ENCODE peak calls at places on chromosomes 1 and 21, in ten cellular contexts. R, U, Z, I, E, Q, S, F, D and C are unnamed samples.

GRCh38 chr1:110337704-110338199 is 1.4 kb upstream of the RBM15 start:
- DNase-seq in R (no peak), S (peak), Q (peak), Z (no peak), D (peak), F (peak), I (peak), E (no peak), U (peak), C (peak)

GRCh38 chr1:65469889-65470340 is 49.4 kb downstream of the LEPR start:
- DNase-seq in E (no peak), F (no peak), S (no peak), U (no peak), Z (no peak), Q (no peak), I (no peak), R (peak), D (no peak), C (no peak)

GRCh38 chr1:77412069-77412793 is 130.4 kb downstream of the AK5 start:
- DNase-seq in Q (no peak), E (no peak), S (no peak), Z (no peak), R (peak), I (peak), D (no peak), U (peak), F (no peak), C (no peak)

GRCh38 chr1:1206376-1207253 is at the start of gene TNFRSF18:
- DNase-seq in Z (no peak), F (peak), D (no peak), R (peak), I (no peak), S (peak), E (no peak), U (peak), Q (peak), C (peak)

GRCh38 chr21:31693222-31693621 is 33.7 kb downstream of the SOD1 start:
- DNase-seq in I (no peak), R (no peak), Q (no peak), D (no peak), U (no peak), S (no peak), Z (no peak), E (no peak), F (no peak), C (no peak)

GRCh38 chr1:43285269-43285986 is at the start of gene C1orf210:
- DNase-seq in U (peak), F (no peak), Q (no peak), I (no peak), S (peak), Z (no peak), R (no peak), D (peak), E (no peak), C (no peak)

GRCh38 chr1:34779005-34779404 is 2.0 kb upstream of the GJB3 start:
- DNase-seq in I (no peak), D (no peak), U (no peak), F (no peak), Q (no peak), R (no peak), Z (no peak), E (no peak), S (no peak), C (no peak)

GRCh38 chr1:31694069-31694909 is 9.5 kb downstream of the COL16A1 start:
- DNase-seq in Q (no peak), E (no peak), F (no peak), D (no peak), I (no peak), U (no peak), S (no peak), Z (no peak), R (no peak), C (no peak)

GRCh38 chr1:184260382-184260781 is 126.4 kb upstream of the C1orf21 start:
- DNase-seq in Q (no peak), U (no peak), S (no peak), I (no peak), F (no peak), D (no peak), Z (no peak), E (peak), R (peak), C (no peak)

GRCh38 chr1:89483010-89483756 is 41.4 kb upstream of the LRRC8B start:
- DNase-seq in Q (peak), E (peak), F (peak), I (peak), Z (peak), S (peak), U (peak), R (peak), D (peak), C (peak)

GRCh38 chr1:204041803-204042505 is 31.0 kb upstream of the SOX13 start:
- DNase-seq in R (no peak), Q (no peak), U (no peak), Z (peak), S (no peak), D (no peak), F (no peak), E (no peak), I (no peak), C (no peak)

GRCh38 chr1:71861022-71861421 is 421.3 kb downstream of the NEGR1 start:
- DNase-seq in E (no peak), S (no peak), D (no peak), F (no peak), Z (peak), Q (no peak), I (no peak), U (no peak), R (peak), C (no peak)

GRCh38 chr1:198102454-198102791 is 54.4 kb upstream of the NEK7 start:
- DNase-seq in Z (no peak), R (no peak), U (no peak), I (no peak), S (peak), D (no peak), F (no peak), Q (no peak), E (no peak), C (no peak)

GRCh38 chr1:38539931-38540330 is 319.6 kb downstream of the RRAGC start:
- DNase-seq in I (no peak), S (no peak), Q (no peak), E (no peak), Z (no peak), D (no peak), F (no peak), R (no peak), U (no peak), C (no peak)

GRCh38 chr1:174407705-174408104 is 40.1 kb upstream of the GPR52 start:
- DNase-seq in U (no peak), Q (no peak), Z (no peak), R (no peak), I (no peak), S (no peak), F (no peak), E (no peak), D (no peak), C (no peak)

GRCh38 chr1:206570529-206570928 is 41.7 kb downstream of the EIF2D start:
- DNase-seq in E (no peak), I (no peak), Z (peak), U (no peak), F (no peak), S (no peak), Q (no peak), D (no peak), R (no peak), C (no peak)

GRCh38 chr21:45309069-45309521 is 21.4 kb upstream of the POFUT2 start:
- DNase-seq in Q (no peak), U (peak), E (no peak), S (peak), I (peak), R (peak), F (peak), D (peak), Z (no peak), C (no peak)

GRCh38 chr21:44448651-44449131 is 6.6 kb upstream of the LRRC3 start:
- DNase-seq in E (no peak), S (no peak), Z (no peak), U (no peak), I (no peak), F (peak), D (peak), R (no peak), Q (no peak), C (no peak)

GRCh38 chr1:226519135-226519534 is 29.4 kb upstream of the STUM start:
- DNase-seq in I (no peak), U (no peak), F (no peak), E (no peak), D (no peak), R (no peak), Q (no peak), S (no peak), Z (no peak), C (no peak)

GRCh38 chr1:94106716-94107115 is 14.2 kb downstream of the ABCA4 start:
- DNase-seq in F (no peak), S (no peak), Q (no peak), D (no peak), Z (no peak), E (no peak), U (peak), R (peak), I (no peak), C (no peak)

GRCh38 chr21:39232926-39233325 is 49.7 kb upstream of the PSMG1 start:
- DNase-seq in Q (no peak), I (no peak), R (peak), E (no peak), U (no peak), Z (no peak), D (no peak), F (no peak), S (no peak), C (no peak)

GRCh38 chr1:209421186-209421585 is 162.3 kb upstream of the CAMK1G start:
- DNase-seq in Q (no peak), E (no peak), D (no peak), S (no peak), I (no peak), Z (no peak), F (no peak), U (no peak), R (no peak), C (no peak)

GRCh38 chr1:5683446-5683845 is 308.8 kb downstream of the NPHP4 start:
- DNase-seq in F (no peak), Z (no peak), I (no peak), R (no peak), D (no peak), S (no peak), U (no peak), Q (no peak), E (no peak), C (no peak)

GRCh38 chr1:15153184-15153841 is at the start of gene TMEM51:
- DNase-seq in I (peak), E (no peak), Z (no peak), Q (no peak), S (no peak), F (peak), D (peak), R (peak), U (peak), C (peak)

GRCh38 chr1:69921501-69921900 is 283.9 kb downstream of the LRRC40 start:
- DNase-seq in E (no peak), Z (no peak), S (no peak), R (no peak), I (no peak), Q (no peak), U (no peak), F (no peak), D (no peak), C (no peak)

GRCh38 chr1:178548108-178548507 is 35.2 kb downstream of the TEX35 start:
- DNase-seq in F (no peak), Z (no peak), S (no peak), D (no peak), U (no peak), I (no peak), Q (no peak), E (no peak), R (no peak), C (no peak)

GRCh38 chr1:221829327-221830011 is 87.6 kb upstream of the DUSP10 start:
- DNase-seq in I (peak), Q (no peak), F (no peak), E (peak), Z (peak), S (peak), U (no peak), R (peak), D (no peak), C (no peak)

GRCh38 chr1:180935326-180936109 is 22.8 kb downstream of the KIAA1614 start:
- DNase-seq in Z (no peak), D (no peak), R (no peak), E (no peak), F (no peak), S (no peak), I (no peak), Q (peak), U (no peak), C (peak)

GRCh38 chr21:39537571-39537970 is 75.2 kb upstream of the B3GALT5 start:
- DNase-seq in D (no peak), R (no peak), F (no peak), S (no peak), E (no peak), I (no peak), Q (no peak), Z (no peak), U (no peak), C (no peak)

GRCh38 chr21:17793675-17794123 is 25.5 kb downstream of the C21orf91 start:
- DNase-seq in D (no peak), F (peak), S (no peak), Q (no peak), R (peak), U (no peak), I (no peak), Z (no peak), E (peak), C (no peak)

GRCh38 chr1:198656500-198656932 is 17.7 kb downstream of the PTPRC start:
- DNase-seq in S (peak), E (no peak), D (peak), Z (no peak), R (no peak), Q (no peak), I (no peak), F (peak), U (peak), C (no peak)

GRCh38 chr1:227789042-227789880 is 26.2 kb upstream of the PRSS38 start:
- DNase-seq in U (no peak), R (peak), E (no peak), F (peak), I (no peak), D (no peak), Q (no peak), S (no peak), Z (no peak), C (peak)

GRCh38 chr1:190439447-190439846 is 38.2 kb downstream of the BRINP3 start:
- DNase-seq in S (no peak), I (no peak), Q (no peak), U (no peak), E (no peak), Z (no peak), R (no peak), F (peak), D (no peak), C (no peak)

DNA sequence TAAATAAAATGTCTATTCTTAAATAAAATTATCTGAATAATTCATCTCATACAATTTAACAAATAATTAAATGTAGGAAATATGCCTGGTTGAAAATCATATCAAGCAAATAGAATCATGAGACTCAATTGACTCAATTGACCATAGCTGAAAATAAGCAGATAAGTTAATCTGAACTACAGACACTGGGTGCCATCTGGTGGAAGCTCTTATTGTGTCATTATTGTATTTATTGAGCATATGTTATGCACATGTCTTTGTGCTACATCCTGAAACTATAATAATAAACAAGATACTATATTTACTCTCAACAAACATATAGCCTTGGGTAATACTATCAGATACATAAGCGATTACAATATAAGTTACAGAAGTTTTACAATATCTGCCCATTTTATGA is 41.0 kb downstream of the BRINP3 start:
- DNase-seq in Q (no peak), U (no peak), R (peak), I (peak), Z (peak), F (peak), E (peak), D (no peak), S (peak), C (peak)
- TF ChIP-seq CTCF in Q (no peak), U (peak), R (peak), I (peak), Z (peak), F (peak), E (peak), D (no peak), S (no peak), C (peak)

DNA sequence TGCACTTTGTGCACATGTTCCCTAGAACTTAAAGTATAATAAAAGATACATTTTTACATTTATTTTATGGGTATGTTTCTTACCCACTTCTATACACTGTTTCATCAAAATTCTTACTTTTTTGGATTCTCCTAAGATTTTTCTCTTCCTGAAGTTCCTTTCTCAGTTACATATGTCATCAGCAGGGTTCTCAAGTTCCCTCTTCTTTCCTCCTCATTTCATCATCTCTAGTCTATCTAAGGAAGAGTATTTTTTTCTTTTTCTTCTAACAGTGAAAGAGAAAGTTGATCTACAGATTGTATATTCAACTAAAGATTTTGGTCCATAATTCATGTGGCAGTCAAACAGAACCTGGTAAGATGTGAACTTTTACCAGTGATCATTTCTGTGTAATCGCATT is 41.2 kb upstream of the CYYR1 start:
- DNase-seq in S (no peak), I (no peak), Q (no peak), D (no peak), R (no peak), U (no peak), Z (no peak), E (no peak), F (no peak), C (no peak)
- TF ChIP-seq CTCF in S (no peak), I (no peak), Q (no peak), D (no peak), R (no peak), U (no peak), Z (no peak), E (no peak), F (no peak), C (no peak)

DNA sequence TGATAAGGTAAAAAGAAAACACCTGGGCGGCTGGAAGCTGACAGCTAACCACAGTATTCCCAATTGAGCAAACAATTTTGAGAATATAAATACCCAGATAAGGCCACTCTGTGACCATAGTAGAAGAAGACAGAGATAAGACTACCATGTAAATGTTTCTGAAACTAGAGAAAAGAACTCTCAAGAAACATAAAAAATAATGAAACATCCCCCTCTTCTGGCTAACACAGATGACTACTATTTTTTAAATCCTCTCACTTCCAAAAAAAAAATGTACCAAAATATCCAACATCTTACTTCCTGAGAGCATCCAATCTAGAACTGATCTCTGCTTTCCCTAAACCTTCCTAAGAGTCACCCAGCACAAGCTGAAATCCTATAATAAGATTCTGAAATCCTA is 125.9 kb downstream of the HFM1 start:
- DNase-seq in Q (no peak), I (peak), F (no peak), R (peak), S (no peak), U (no peak), Z (no peak), D (no peak), E (no peak), C (peak)
- TF ChIP-seq CTCF in Q (no peak), I (peak), F (peak), R (peak), S (no peak), U (peak), Z (peak), D (no peak), E (peak), C (no peak)

DNA sequence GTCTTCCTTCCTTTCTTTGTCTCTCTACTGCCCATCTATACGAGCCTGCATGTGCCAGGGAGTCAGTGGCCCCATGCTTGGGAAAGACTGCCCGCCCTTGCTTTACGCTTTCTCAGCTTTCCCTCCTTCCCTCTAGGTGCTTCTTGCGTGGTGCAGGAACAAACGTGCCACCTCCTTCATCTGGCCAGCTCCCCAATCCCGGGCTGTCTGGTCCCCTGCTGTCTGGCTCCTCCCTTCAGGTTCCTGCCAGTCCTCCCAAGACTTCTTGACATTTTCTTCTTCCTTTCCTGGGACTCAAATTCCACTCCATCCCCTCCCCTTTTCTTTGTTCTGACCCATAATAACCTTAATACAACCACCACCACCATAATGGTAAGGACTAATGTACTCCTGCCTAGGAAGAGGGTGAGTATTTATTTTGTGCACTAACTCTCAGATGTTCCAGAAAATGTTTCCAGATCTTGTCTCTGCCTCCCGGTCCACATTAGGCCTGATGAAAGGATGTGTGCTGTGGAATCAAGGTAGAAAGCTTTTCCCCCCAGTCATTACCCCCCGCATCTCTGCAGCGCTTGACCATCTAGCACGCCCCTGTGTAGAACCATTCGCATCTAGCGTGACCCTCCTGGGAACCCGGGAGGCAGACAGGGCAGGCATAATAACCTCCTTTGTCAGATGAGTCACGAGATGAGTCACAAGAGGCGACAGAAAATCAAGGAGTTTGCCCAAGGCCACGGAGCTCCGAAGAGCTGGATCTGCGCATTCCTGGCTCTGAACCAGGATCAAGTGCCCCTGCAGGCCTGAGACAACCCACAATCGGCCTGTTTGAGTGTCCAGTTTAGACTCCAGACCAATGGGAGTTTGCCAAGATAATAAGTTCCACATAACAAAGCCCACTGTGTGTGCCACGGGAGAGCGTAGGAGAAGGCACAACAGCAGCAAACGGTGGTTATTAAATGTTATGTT is 60.1 kb upstream of the NEK2 start:
- DNase-seq in U (peak), D (peak), Q (no peak), I (peak), R (peak), E (peak), S (no peak), F (peak), Z (peak), C (no peak)
- TF ChIP-seq CTCF in U (no peak), D (no peak), Q (no peak), I (no peak), R (no peak), E (no peak), S (no peak), F (no peak), Z (no peak), C (no peak)